ENCODE peak calls at places on chromosome 9, in five cellular contexts. One of them, this sample, is unnamed.
A peak's percentile ranks its signal among the peaks of the same experiment; 100 is the strongest.

GRCh38 chr9:136643596-136644342 is 18.9 kb upstream of the EGFL7 start:
- DNase-seq in tibial nerve: no peak
- DNase-seq in T-helper 2 cell: no peak
- DNase-seq in Karpas-422: no peak
- DNase-seq in CD4-positive, alpha-beta memory T cell: no peak
- DNase-seq in this sample: no peak

GRCh38 chr9:93575706-93576295 is 583 bp upstream of the PHF2 start:
- DNase-seq in Karpas-422: peak; percentile 91
- DNase-seq in CD4-positive, alpha-beta memory T cell: peak; percentile 50
- DNase-seq in tibial nerve: peak; percentile 49
- DNase-seq in T-helper 2 cell: no peak
- DNase-seq in this sample: no peak

GRCh38 chr9:2116073-2116472 is 100.9 kb downstream of the SMARCA2 start:
- DNase-seq in Karpas-422: peak; percentile 59
- DNase-seq in tibial nerve: no peak
- DNase-seq in CD4-positive, alpha-beta memory T cell: no peak
- DNase-seq in T-helper 2 cell: no peak
- DNase-seq in this sample: no peak

GRCh38 chr9:89122944-89123343 is 55.7 kb downstream of the SHC3 start:
- DNase-seq in tibial nerve: no peak
- DNase-seq in T-helper 2 cell: no peak
- DNase-seq in Karpas-422: no peak
- DNase-seq in CD4-positive, alpha-beta memory T cell: no peak
- DNase-seq in this sample: no peak

GRCh38 chr9:14309403-14309802 is 4.5 kb downstream of the NFIB start:
- DNase-seq in T-helper 2 cell: no peak
- DNase-seq in tibial nerve: no peak
- DNase-seq in CD4-positive, alpha-beta memory T cell: no peak
- DNase-seq in Karpas-422: no peak
- DNase-seq in this sample: no peak

GRCh38 chr9:134283111-134283515 is 43.1 kb upstream of the RXRA start:
- DNase-seq in Karpas-422: no peak
- DNase-seq in CD4-positive, alpha-beta memory T cell: no peak
- DNase-seq in T-helper 2 cell: no peak
- DNase-seq in tibial nerve: peak; percentile 49
- DNase-seq in this sample: peak; percentile 78

GRCh38 chr9:7811679-7812078 is 12.1 kb upstream of the DMAC1 start:
- DNase-seq in CD4-positive, alpha-beta memory T cell: no peak
- DNase-seq in Karpas-422: no peak
- DNase-seq in tibial nerve: no peak
- DNase-seq in T-helper 2 cell: no peak
- DNase-seq in this sample: no peak

GRCh38 chr9:69931340-69931739 is 110.7 kb downstream of the CFAP95 start:
- DNase-seq in T-helper 2 cell: no peak
- DNase-seq in tibial nerve: no peak
- DNase-seq in Karpas-422: no peak
- DNase-seq in CD4-positive, alpha-beta memory T cell: no peak
- DNase-seq in this sample: no peak

GRCh38 chr9:37033141-37033540 is 927 bp downstream of the PAX5 start:
- DNase-seq in tibial nerve: no peak
- DNase-seq in T-helper 2 cell: no peak
- DNase-seq in Karpas-422: peak; percentile 77
- DNase-seq in CD4-positive, alpha-beta memory T cell: no peak
- DNase-seq in this sample: no peak

GRCh38 chr9:96350866-96351265 is 32.6 kb downstream of the SLC35D2 start:
- DNase-seq in tibial nerve: no peak
- DNase-seq in CD4-positive, alpha-beta memory T cell: no peak
- DNase-seq in Karpas-422: no peak
- DNase-seq in T-helper 2 cell: no peak
- DNase-seq in this sample: peak; percentile 7

GRCh38 chr9:126957687-126958053 is 43.1 kb downstream of the RALGPS1 start:
- DNase-seq in CD4-positive, alpha-beta memory T cell: no peak
- DNase-seq in Karpas-422: no peak
- DNase-seq in tibial nerve: no peak
- DNase-seq in T-helper 2 cell: no peak
- DNase-seq in this sample: no peak

GRCh38 chr9:136024696-136025316 is 63.6 kb upstream of the UBAC1 start:
- DNase-seq in Karpas-422: no peak
- DNase-seq in tibial nerve: no peak
- DNase-seq in T-helper 2 cell: no peak
- DNase-seq in CD4-positive, alpha-beta memory T cell: no peak
- DNase-seq in this sample: no peak

GRCh38 chr9:132163457-132163875 is 1.6 kb downstream of the NTNG2 start:
- DNase-seq in Karpas-422: no peak
- DNase-seq in T-helper 2 cell: no peak
- DNase-seq in CD4-positive, alpha-beta memory T cell: no peak
- DNase-seq in tibial nerve: no peak
- DNase-seq in this sample: no peak

GRCh38 chr9:5947912-5948311 is 57.2 kb downstream of the MLANA start:
- DNase-seq in CD4-positive, alpha-beta memory T cell: no peak
- DNase-seq in Karpas-422: peak; percentile 49
- DNase-seq in tibial nerve: no peak
- DNase-seq in T-helper 2 cell: no peak
- DNase-seq in this sample: no peak

GRCh38 chr9:79134654-79135053 is 437.1 kb upstream of the TLE4 start:
- DNase-seq in CD4-positive, alpha-beta memory T cell: no peak
- DNase-seq in T-helper 2 cell: no peak
- DNase-seq in Karpas-422: peak; percentile 60
- DNase-seq in tibial nerve: no peak
- DNase-seq in this sample: no peak

GRCh38 chr9:17204611-17205165 is 69.8 kb downstream of the CNTLN start:
- DNase-seq in Karpas-422: no peak
- DNase-seq in T-helper 2 cell: no peak
- DNase-seq in CD4-positive, alpha-beta memory T cell: no peak
- DNase-seq in tibial nerve: no peak
- DNase-seq in this sample: no peak

GRCh38 chr9:133453651-133454050 is 6.1 kb upstream of the CACFD1 start:
- DNase-seq in CD4-positive, alpha-beta memory T cell: no peak
- DNase-seq in T-helper 2 cell: no peak
- DNase-seq in Karpas-422: no peak
- DNase-seq in tibial nerve: no peak
- DNase-seq in this sample: no peak

GRCh38 chr9:95282332-95282731 is 35.2 kb downstream of the FANCC start:
- DNase-seq in Karpas-422: no peak
- DNase-seq in tibial nerve: no peak
- DNase-seq in CD4-positive, alpha-beta memory T cell: no peak
- DNase-seq in T-helper 2 cell: no peak
- DNase-seq in this sample: no peak

GRCh38 chr9:114161518-114161917 is 6.2 kb downstream of the COL27A1 start:
- DNase-seq in T-helper 2 cell: no peak
- DNase-seq in tibial nerve: no peak
- DNase-seq in Karpas-422: no peak
- DNase-seq in CD4-positive, alpha-beta memory T cell: no peak
- DNase-seq in this sample: no peak

GRCh38 chr9:77807295-77807694 is 159.2 kb upstream of the GNA14 start:
- DNase-seq in Karpas-422: no peak
- DNase-seq in tibial nerve: no peak
- DNase-seq in CD4-positive, alpha-beta memory T cell: no peak
- DNase-seq in T-helper 2 cell: no peak
- DNase-seq in this sample: no peak

GRCh38 chr9:94944623-94945022 is 218.1 kb downstream of the AOPEP start:
- DNase-seq in Karpas-422: no peak
- DNase-seq in T-helper 2 cell: no peak
- DNase-seq in CD4-positive, alpha-beta memory T cell: no peak
- DNase-seq in tibial nerve: no peak
- DNase-seq in this sample: no peak

This sample was measured in hypothalamus.